ENCODE peak calls at places on chromosomes 3 and 15, in eight cellular contexts. I is heart right ventricle, Z is esophagus squamous epithelium, S is tibial artery, L is HCT116, Y is PC-3, F is stomach, T is IMR-90. U is an unnamed sample.

GRCh38 chr3:173529062-173529711 is 131.6 kb downstream of the NLGN1 start:
- DNase-seq in I (no peak), Z (no peak), S (no peak), L (peak; percentile 58), Y (peak; percentile 59), F (no peak), T (peak; percentile 4), U (peak; percentile 26)

GRCh38 chr3:127707777-127708438 is 35.2 kb downstream of the ABTB1 start:
- DNase-seq in I (peak; percentile 60), Z (no peak), S (peak; percentile 77), L (no peak), Y (no peak), F (no peak), T (no peak), U (no peak)

GRCh38 chr3:17233398-17233800 is 348.6 kb downstream of the PLCL2 start:
- DNase-seq in I (peak; percentile 11), Z (no peak), S (no peak), L (peak; percentile 52), Y (peak; percentile 97), F (no peak), T (peak; percentile 67), U (peak; percentile 25)

GRCh38 chr15:76860201-76860600 is 44.9 kb downstream of the SCAPER start:
- DNase-seq in I (no peak), Z (no peak), S (no peak), L (no peak), Y (no peak), F (no peak), T (no peak), U (no peak)

GRCh38 chr15:96657096-96657495 is 326.6 kb downstream of the NR2F2 start:
- DNase-seq in I (no peak), Z (no peak), S (no peak), L (no peak), Y (no peak), F (no peak), T (no peak), U (no peak)

GRCh38 chr15:66402885-66403284 is 16.2 kb downstream of the MAP2K1 start:
- DNase-seq in I (no peak), Z (no peak), S (no peak), L (no peak), Y (no peak), F (no peak), T (no peak), U (no peak)

GRCh38 chr3:66812126-66812525 is 186.0 kb upstream of the KBTBD8 start:
- DNase-seq in I (no peak), Z (no peak), S (no peak), L (no peak), Y (no peak), F (no peak), T (peak; percentile 69), U (no peak)

GRCh38 chr3:21486381-21486935 is 264.6 kb downstream of the ZNF385D start:
- DNase-seq in I (no peak), Z (no peak), S (no peak), L (no peak), Y (peak; percentile 40), F (no peak), T (peak; percentile 13), U (no peak)

GRCh38 chr15:57751177-57751800 is 44.8 kb downstream of the POLR2M start:
- DNase-seq in I (no peak), Z (no peak), S (no peak), L (no peak), Y (peak; percentile 41), F (no peak), T (peak; percentile 40), U (peak; percentile 26)

GRCh38 chr15:80480171-80480811 is 76.1 kb downstream of the ARNT2 start:
- DNase-seq in I (peak; percentile 13), Z (no peak), S (no peak), L (no peak), Y (no peak), F (no peak), T (no peak), U (no peak)

GRCh38 chr3:27594096-27594690 is 110.0 kb upstream of the SLC4A7 start:
- DNase-seq in I (no peak), Z (no peak), S (no peak), L (no peak), Y (no peak), F (no peak), T (peak; percentile 41), U (no peak)

GRCh38 chr15:57718309-57718708 is 11.8 kb downstream of the POLR2M start:
- DNase-seq in I (no peak), Z (no peak), S (no peak), L (no peak), Y (no peak), F (no peak), T (no peak), U (no peak)

GRCh38 chr3:16004812-16005211 is 169.7 kb upstream of the GALNT15 start:
- DNase-seq in I (no peak), Z (no peak), S (no peak), L (no peak), Y (no peak), F (no peak), T (no peak), U (no peak)

GRCh38 chr3:106862067-106862466 is 515.2 kb upstream of the CCDC54 start:
- DNase-seq in I (no peak), Z (no peak), S (no peak), L (no peak), Y (peak; percentile 42), F (no peak), T (peak; percentile 70), U (no peak)

GRCh38 chr3:184110316-184110725 is 13.5 kb downstream of the HTR3E start:
- DNase-seq in I (no peak), Z (no peak), S (no peak), L (peak; percentile 51), Y (peak; percentile 89), F (no peak), T (peak; percentile 79), U (no peak)

GRCh38 chr15:64950888-64951287 is 38.8 kb downstream of the SPG21 start:
- DNase-seq in I (no peak), Z (no peak), S (no peak), L (no peak), Y (peak; percentile 6), F (no peak), T (no peak), U (no peak)

GRCh38 chr15:32843211-32843907 is 125.6 kb downstream of the GREM1 start:
- DNase-seq in I (no peak), Z (no peak), S (no peak), L (no peak), Y (no peak), F (no peak), T (no peak), U (no peak)

GRCh38 chr15:99015677-99016568 is 8.3 kb upstream of the PGPEP1L start:
- DNase-seq in I (no peak), Z (no peak), S (no peak), L (no peak), Y (peak; percentile 55), F (peak; percentile 34), T (no peak), U (no peak)

GRCh38 chr15:92473784-92474183 is 80.1 kb downstream of the ST8SIA2 start:
- DNase-seq in I (no peak), Z (no peak), S (no peak), L (no peak), Y (no peak), F (no peak), T (no peak), U (no peak)

DNA sequence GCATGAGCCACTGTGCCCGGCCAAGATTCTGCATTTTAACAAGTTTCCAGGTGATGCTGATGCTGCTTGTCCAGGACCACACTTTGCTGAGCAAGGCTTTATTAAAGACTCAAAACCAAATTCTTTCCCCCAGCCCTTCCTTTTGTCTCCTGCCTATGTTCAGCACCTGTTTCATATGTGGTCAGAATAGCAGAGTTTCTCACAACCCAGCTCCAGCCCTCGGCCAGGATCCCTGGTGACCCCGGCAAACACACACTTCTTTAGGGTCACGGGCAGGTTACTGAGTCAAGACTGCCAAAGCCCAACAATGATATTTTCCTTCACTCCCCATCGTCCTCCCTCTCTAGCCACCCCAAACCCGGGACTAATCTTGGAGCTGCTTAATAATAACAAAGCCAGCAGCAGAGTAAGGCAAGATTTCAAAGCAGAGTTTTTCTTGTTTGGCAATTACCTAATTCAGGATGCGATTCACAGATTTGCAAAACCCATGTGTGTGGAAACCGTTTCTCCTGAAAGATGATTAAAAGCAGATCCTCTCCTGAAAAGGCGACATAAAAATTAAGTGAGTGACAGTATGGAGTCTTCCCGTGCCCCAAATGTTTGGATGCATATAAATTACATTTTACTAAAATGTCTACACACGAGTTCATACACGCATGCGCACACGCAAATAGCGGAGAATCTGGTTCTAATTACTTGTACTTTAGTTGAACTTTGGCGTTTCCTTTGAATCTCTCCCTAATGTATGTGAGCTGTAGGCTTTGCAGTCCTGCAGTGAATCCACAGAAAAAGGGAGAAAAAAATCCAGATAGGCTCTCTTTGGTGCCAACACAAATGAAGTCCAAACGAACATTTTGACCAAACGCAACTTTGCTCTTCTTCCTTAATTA is 25.7 kb downstream of the RARB start:
- DNase-seq in I (no peak), Z (no peak), S (no peak), L (no peak), Y (no peak), F (no peak), T (peak; percentile 51), U (no peak)
- H3K4me1 ChIP-seq in I (peaks cover 86% of the 10 kb centered on the region), Z (peaks cover 57% of the 10 kb centered on the region), S (peaks cover 71% of the 10 kb centered on the region), L (no peaks in the 10 kb centered on the region), Y (peaks cover 3% of the 10 kb centered on the region), F (peaks cover 20% of the 10 kb centered on the region), T (peaks cover 4% of the 10 kb centered on the region), U (no peaks in the 10 kb centered on the region)

DNA sequence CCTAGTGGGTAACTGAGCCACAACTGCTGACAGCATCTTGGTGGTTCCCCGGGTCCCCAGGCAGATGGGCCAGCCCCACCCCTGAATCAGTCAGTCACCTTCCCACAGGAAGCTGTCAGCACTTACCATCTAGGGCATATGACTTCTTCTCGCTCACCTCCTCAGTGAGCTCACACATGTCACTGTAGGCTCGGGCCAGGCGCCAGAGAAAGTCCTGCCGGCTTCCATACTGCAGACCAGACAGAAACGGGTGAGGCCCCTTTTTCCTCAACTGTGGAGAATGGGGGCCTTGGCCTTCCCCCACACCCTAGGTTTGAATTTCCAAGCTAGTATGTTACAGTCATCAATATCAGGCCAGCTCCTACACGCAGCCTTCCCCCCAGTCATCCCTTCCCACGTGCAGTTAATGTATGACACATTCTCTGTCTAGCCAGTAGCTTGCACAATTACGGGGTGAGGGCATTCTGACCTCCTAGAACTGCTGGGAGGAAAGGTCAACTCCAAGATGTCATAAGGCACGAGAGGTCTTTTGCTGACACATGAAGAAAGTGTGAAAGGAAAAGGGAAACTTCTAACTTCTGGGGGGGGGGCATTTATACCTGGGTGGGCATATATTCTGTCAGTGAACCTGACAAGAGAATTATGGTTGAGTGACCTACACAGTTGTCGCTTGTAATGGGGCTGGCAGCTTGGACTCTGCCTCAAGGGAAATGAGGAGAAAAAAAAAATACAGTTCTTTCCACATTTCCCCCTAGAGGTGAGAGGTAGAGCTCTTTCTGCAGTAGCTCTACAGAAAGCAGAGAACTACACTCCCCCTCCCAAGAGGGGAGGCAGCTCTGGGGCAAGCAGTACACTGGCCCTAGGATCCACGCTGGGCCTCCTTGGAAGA is 10.9 kb downstream of the RMDN3 start:
- DNase-seq in I (no peak), Z (no peak), S (no peak), L (no peak), Y (no peak), F (no peak), T (peak; percentile 82), U (no peak)
- TF ChIP-seq CTCF in I (no peak), Z (no peak), S (no peak), L (peak; percentile 3), Y (peak; percentile 24), F (no peak), T (no peak), U (no peak)

GRCh38 chr3:25291524-25291923 is 136.5 kb upstream of the RARB start:
- DNase-seq in I (no peak), Z (no peak), S (no peak), L (no peak), Y (no peak), F (no peak), T (no peak), U (no peak)
- H3K4me1 ChIP-seq in I (no peaks in the 10 kb centered on the region), Z (peaks cover 45% of the 10 kb centered on the region), S (no peaks in the 10 kb centered on the region), L (no peaks in the 10 kb centered on the region), Y (no peaks in the 10 kb centered on the region), F (no peaks in the 10 kb centered on the region), T (no peaks in the 10 kb centered on the region), U (no peaks in the 10 kb centered on the region)

GRCh38 chr3:23376516-23377248 is 173.6 kb downstream of the UBE2E2 start:
- DNase-seq in I (no peak), Z (no peak), S (no peak), L (no peak), Y (no peak), F (no peak), T (peak; percentile 18), U (no peak)
- TF ChIP-seq CTCF in I (no peak), Z (no peak), S (no peak), L (no peak), Y (no peak), F (no peak), T (no peak), U (no peak)